ENCODE peak calls at places on chromosome 3, in eight cellular contexts. Z is GM23338, G is choroid plexus epithelial cell, X is HEK293T, N is substantia nigra, H is cardiac fibroblast, Q is HuH-7.5, J is PC-9. R is an unnamed sample.

GRCh38 chr3:194212869-194213320 is 76.9 kb downstream of the HES1 start:
- DNase-seq in X (no peak), Z (peak), H (no peak), G (no peak), J (peak), Q (no peak), N (no peak), R (no peak)

GRCh38 chr3:40179016-40179415 is 130.5 kb upstream of the EIF1B start:
- DNase-seq in Q (peak), X (peak), Z (peak), H (peak), G (peak), J (peak), N (peak), R (peak)

GRCh38 chr3:138118863-138119766 is 3.7 kb upstream of the DZIP1L start:
- DNase-seq in Q (peak), H (peak), Z (peak), X (peak), J (peak), G (peak), N (peak), R (no peak)

GRCh38 chr3:38837358-38837757 is 21.3 kb upstream of the SCN10A start:
- DNase-seq in H (no peak), J (no peak), Z (peak), X (no peak), N (no peak), Q (no peak), G (no peak), R (no peak)

GRCh38 chr3:126358038-126358815 is 1.0 kb upstream of the KLF15 start:
- DNase-seq in X (peak), J (no peak), N (no peak), Q (no peak), G (peak), Z (peak), H (no peak), R (no peak)

GRCh38 chr3:122996038-122996580 is 31.5 kb downstream of the SEMA5B start:
- DNase-seq in N (peak), H (no peak), Z (no peak), G (no peak), Q (no peak), J (no peak), X (no peak), R (peak)

GRCh38 chr3:129686941-129687340 is 80.5 kb upstream of the PLXND1 start:
- DNase-seq in Q (no peak), N (no peak), Z (peak), G (no peak), H (no peak), J (no peak), X (no peak), R (no peak)

GRCh38 chr3:4950948-4951347 is 28.3 kb upstream of the BHLHE40 start:
- DNase-seq in J (no peak), N (no peak), H (no peak), Z (no peak), Q (no peak), X (no peak), G (no peak), R (no peak)

GRCh38 chr3:81300324-81300927 is 461.0 kb downstream of the GBE1 start:
- DNase-seq in J (no peak), Z (no peak), Q (no peak), G (peak), N (no peak), H (no peak), X (no peak), R (no peak)

GRCh38 chr3:94412966-94413720 is 350.3 kb downstream of the NSUN3 start:
- DNase-seq in X (no peak), Q (no peak), G (no peak), J (no peak), Z (peak), N (no peak), H (no peak), R (no peak)